ENCODE peak calls at places on chromosomes 2 and 18, in four cellular contexts. A is WTC11; O is endothelial cell; G is CD8-positive, alpha-beta T cell. I is an unnamed sample.
A peak's percentile ranks its signal among the peaks of the same experiment; 100 is the strongest.

GRCh38 chr2:88483200-88483599 is 30.7 kb upstream of the FOXI3 start:
- DNase-seq in G (no peak), A (no peak), O (no peak), I (no peak)

GRCh38 chr2:45674035-45674791 is 22.7 kb downstream of the PRKCE start:
- DNase-seq in A (no peak), G (no peak), O (no peak), I (no peak)

GRCh38 chr2:141399270-141399669 is 731.5 kb downstream of the LRP1B start:
- DNase-seq in A (peak; percentile 20), G (no peak), O (peak; percentile 16), I (peak; percentile 16)

GRCh38 chr2:86788881-86789686 is 1.6 kb downstream of the CD8A start:
- DNase-seq in G (peak; percentile 45), A (peak; percentile 71), O (peak; percentile 28), I (no peak)

GRCh38 chr2:1804865-1805264 is 60.5 kb upstream of the PXDN start:
- DNase-seq in O (no peak), A (no peak), G (no peak), I (no peak)

GRCh38 chr2:105718846-105719432 is 25.8 kb upstream of the NCK2 start:
- DNase-seq in O (no peak), G (no peak), A (no peak), I (no peak)

GRCh38 chr2:66925128-66925527 is 472.0 kb upstream of the ETAA1 start:
- DNase-seq in G (no peak), A (no peak), O (no peak), I (peak; percentile 7)

GRCh38 chr2:26002617-26003310 is 20.5 kb upstream of the KIF3C start:
- DNase-seq in A (no peak), O (no peak), G (no peak), I (no peak)

GRCh38 chr2:176270100-176270750 is 983 bp downstream of the MTX2 start:
- DNase-seq in G (no peak), O (no peak), A (no peak), I (no peak)

GRCh38 chr2:176268976-176269318 is 295 bp upstream of the MTX2 start:
- DNase-seq in A (no peak), G (no peak), O (no peak), I (no peak)

GRCh38 chr2:176272870-176273269 is 3.6 kb downstream of the MTX2 start:
- DNase-seq in O (no peak), G (no peak), A (no peak), I (no peak)

DNA sequence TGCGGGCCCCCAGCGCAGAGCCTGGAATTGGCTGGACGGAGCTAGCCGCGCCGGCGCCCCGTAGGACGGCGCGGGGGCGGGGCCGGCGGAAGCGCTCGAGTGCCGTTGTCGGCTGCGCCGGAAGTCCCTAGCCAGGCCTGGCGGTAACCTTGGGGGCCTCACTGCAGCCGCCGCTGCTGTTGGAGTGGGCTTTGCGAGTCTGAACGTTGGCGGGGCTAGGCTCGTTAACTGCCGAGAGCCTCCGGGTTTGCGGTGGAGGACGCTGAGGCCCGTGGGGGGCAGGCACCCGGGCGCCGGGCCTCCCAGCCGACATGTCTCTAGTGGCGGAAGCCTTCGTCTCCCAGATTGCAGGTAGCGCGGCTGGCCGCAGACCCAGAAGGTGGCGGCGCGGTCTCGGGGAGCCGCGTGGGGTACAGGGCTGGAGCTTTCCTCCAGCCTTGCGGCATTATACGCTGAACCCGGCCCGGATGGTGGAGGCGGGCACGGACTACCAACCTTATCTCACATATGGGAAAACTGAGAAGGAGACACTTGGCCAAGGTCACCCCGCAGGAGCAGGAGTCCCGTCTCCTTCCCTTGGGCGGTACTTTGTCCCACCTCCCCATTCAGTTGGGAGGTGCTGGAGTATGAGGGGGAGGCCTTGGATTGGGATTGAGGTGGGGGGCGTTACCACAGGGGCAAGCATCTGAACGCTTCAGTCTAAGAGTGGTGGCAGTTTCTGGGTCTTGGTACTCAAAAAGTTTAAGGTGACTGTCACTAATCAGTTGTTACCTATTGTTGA is at the start of gene MTX2:
- DNase-seq in A (peak; percentile 82), O (peak; percentile 72), G (peak; percentile 69), I (peak; percentile 86)
- TF ChIP-seq CTCF in A (no peak), O (no peak), G (no peak), I (peak; percentile 26)

DNA sequence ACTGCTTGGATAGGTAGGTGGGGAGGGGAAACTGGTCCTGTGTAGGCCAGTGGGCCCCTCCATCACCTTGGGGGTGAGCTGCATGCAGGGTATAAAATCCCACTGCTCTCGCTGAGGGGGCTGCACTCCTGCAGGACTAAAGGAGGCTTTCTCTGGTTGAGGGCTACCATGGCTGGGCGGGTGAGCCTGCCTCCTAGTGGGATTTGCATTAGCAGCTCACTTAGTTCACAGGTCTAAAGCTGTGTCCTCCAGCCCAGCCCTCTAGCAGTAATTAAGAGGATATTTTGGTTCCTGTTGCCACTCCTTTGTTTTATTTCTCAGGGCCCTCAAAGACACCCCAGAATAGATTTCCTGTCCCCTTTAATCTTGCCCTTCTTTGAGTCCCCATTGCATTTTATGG is 24.6 kb downstream of the TMEM127 start:
- DNase-seq in G (no peak), O (no peak), A (peak; percentile 36), I (no peak)
- TF ChIP-seq CTCF in G (no peak), O (no peak), A (no peak), I (no peak)

DNA sequence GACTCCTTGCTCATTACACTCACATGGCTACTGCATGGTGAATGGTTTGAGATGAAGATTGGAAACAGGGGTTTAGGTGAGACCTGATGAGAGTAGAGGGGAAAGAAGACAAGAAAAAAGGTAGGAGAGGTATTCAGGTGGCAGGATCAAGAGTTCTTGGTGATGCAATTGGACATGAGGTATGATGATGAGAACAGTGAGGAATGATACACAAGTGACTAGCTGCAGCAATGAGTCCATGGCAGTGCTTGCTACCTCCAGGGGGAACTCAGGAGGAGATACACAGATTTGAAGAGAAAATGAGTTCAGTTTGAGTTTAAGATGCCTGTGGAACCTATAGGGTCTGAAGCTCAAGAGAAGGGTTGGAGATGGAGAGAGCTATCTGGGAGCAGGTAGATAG is 62.1 kb upstream of the NFE2L2 start:
- DNase-seq in G (no peak), O (no peak), A (no peak), I (no peak)
- TF ChIP-seq CTCF in G (no peak), O (no peak), A (no peak), I (no peak)

DNA sequence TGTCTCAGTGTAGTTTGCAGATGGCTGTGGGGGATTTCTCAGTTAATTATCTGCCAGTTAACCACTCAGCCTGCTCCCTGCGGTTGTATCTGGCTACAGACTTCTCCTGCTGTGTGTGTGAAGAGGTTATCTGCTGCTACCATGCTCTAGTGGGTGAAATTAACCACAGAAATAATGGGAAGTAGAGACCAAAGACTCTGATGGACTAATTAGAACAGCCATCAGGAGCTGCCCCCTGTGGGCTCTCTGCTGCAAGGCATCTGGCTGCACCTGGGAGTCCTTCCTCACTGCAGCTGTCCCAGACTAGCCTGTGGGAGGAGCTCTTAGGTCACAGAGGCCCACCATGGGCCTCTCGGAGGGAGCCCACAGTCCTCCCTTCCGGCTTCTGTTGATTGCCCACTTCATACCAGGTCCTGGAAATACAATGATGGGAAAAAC is 66.6 kb downstream of the CTIF start:
- DNase-seq in A (peak; percentile 71), O (peak; percentile 62), G (no peak), I (peak; percentile 28)
- TF ChIP-seq CTCF in A (no peak), O (peak; percentile 34), G (no peak), I (no peak)

GRCh38 chr18:62164296-62164695 is 22.6 kb downstream of the PIGN start:
- DNase-seq in G (no peak), O (no peak), A (no peak), I (no peak)

GRCh38 chr18:62164855-62165487 is 21.9 kb downstream of the PIGN start:
- DNase-seq in O (no peak), G (no peak), A (no peak), I (no peak)

GRCh38 chr18:62170857-62171256 is 16.0 kb downstream of the PIGN start:
- DNase-seq in G (no peak), O (no peak), A (no peak), I (no peak)

DNA sequence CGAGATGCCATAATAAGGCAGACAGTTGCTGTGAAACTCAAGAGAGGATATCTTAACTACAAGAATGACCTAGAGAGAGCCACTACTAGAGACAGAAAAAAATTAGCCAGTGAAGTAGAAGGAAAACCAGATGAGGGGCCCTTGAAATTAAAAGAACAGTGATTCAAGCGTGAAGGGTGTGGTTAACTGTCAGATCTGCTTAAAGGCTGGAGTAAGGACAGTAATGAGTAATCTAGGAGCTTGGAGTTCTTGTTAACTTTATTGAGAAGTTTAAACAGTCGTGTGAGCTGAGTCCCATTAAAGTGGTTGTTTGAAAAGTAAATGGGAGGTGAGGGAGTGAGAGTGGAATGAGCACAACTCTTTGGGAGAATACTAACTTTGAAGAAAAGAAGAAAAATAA is 21.3 kb downstream of the PIGN start:
- DNase-seq in O (no peak), G (no peak), A (no peak), I (no peak)
- TF ChIP-seq CTCF in O (no peak), G (no peak), A (no peak), I (no peak)